ENCODE peak calls at places on chromosomes 7 and 10, in five cellular contexts. D, E, X, I and F are unnamed samples.

GRCh38 chr7:38323156-38323555 is 49.7 kb upstream of the TARP start:
- DNase-seq in E (no peak), I (no peak), D (no peak), X (no peak), F (no peak)

GRCh38 chr7:97693586-97693985 is 38.3 kb upstream of the TAC1 start:
- DNase-seq in X (no peak), I (no peak), D (no peak), E (no peak), F (no peak)

GRCh38 chr10:125159932-125160855 is at the start of gene CTBP2:
- DNase-seq in E (peak; percentile 76), X (no peak), D (peak; percentile 56), I (no peak), F (peak; percentile 89)

GRCh38 chr7:76122516-76123239 is 74.8 kb downstream of the MDH2 start:
- DNase-seq in D (no peak), E (no peak), I (no peak), X (no peak), F (no peak)

GRCh38 chr7:92057375-92057774 is 76.9 kb downstream of the CYP51A1 start:
- DNase-seq in X (no peak), I (no peak), D (no peak), E (no peak), F (no peak)

GRCh38 chr7:10718768-10719167 is 254.9 kb upstream of the PHF14 start:
- DNase-seq in E (no peak), I (no peak), X (no peak), D (no peak), F (no peak)

GRCh38 chr7:43799605-43800004 is 41.1 kb downstream of the BLVRA start:
- DNase-seq in D (no peak), X (no peak), I (no peak), E (peak; percentile 18), F (no peak)

GRCh38 chr10:15201589-15202300 is 33.3 kb upstream of the NMT2 start:
- DNase-seq in I (no peak), E (no peak), D (peak; percentile 33), X (peak; percentile 50), F (no peak)

GRCh38 chr7:5622746-5623145 is 158.7 kb downstream of the RNF216 start:
- DNase-seq in E (no peak), D (no peak), I (no peak), X (no peak), F (peak; percentile 22)

GRCh38 chr7:124747072-124747471 is 18.5 kb downstream of the GPR37 start:
- DNase-seq in I (no peak), D (no peak), E (no peak), X (no peak), F (no peak)

GRCh38 chr7:130491841-130492518 is at the start of gene MEST:
- DNase-seq in E (no peak), D (no peak), X (peak; percentile 47), I (no peak), F (peak; percentile 80)

GRCh38 chr10:59623823-59624535 is 85.7 kb downstream of the SLC16A9 start:
- DNase-seq in I (no peak), X (no peak), E (no peak), D (no peak), F (no peak)

GRCh38 chr7:94375713-94376112 is 19.0 kb upstream of the COL1A2 start:
- DNase-seq in X (peak; percentile 98), I (no peak), E (no peak), D (no peak), F (no peak)

GRCh38 chr10:122165914-122166313 is 105.2 kb upstream of the BTBD16 start:
- DNase-seq in X (no peak), I (no peak), D (no peak), E (no peak), F (no peak)

GRCh38 chr10:550665-551460 is 138.6 kb downstream of the DIP2C start:
- DNase-seq in X (no peak), I (no peak), E (no peak), D (no peak), F (no peak)

GRCh38 chr10:84665883-84666463 is 337.6 kb downstream of the CCSER2 start:
- DNase-seq in I (no peak), E (peak; percentile 71), D (peak; percentile 15), X (no peak), F (no peak)

GRCh38 chr10:12499066-12499465 is 149.7 kb downstream of the CAMK1D start:
- DNase-seq in E (no peak), X (peak; percentile 20), I (no peak), D (no peak), F (no peak)

GRCh38 chr7:124603066-124603465 is 162.5 kb downstream of the GPR37 start:
- DNase-seq in I (no peak), X (peak; percentile 47), E (no peak), D (no peak), F (no peak)

GRCh38 chr10:61830072-61830845 is 71.2 kb upstream of the ARID5B start:
- DNase-seq in D (no peak), X (no peak), E (peak; percentile 59), I (no peak), F (no peak)

GRCh38 chr10:103197177-103197576 is 4.1 kb upstream of the NT5C2 start:
- DNase-seq in D (peak; percentile 73), I (no peak), X (peak; percentile 75), E (peak; percentile 83), F (peak; percentile 30)

GRCh38 chr10:89522463-89522862 is 12.9 kb downstream of the SLC16A12 start:
- DNase-seq in E (no peak), I (no peak), X (peak; percentile 53), D (no peak), F (no peak)

GRCh38 chr7:101858437-101859385 is 41.3 kb downstream of the CUX1 start:
- DNase-seq in X (no peak), D (no peak), I (no peak), E (no peak), F (no peak)

GRCh38 chr7:101859411-101860106 is 42.1 kb downstream of the CUX1 start:
- DNase-seq in E (no peak), X (no peak), D (no peak), I (no peak), F (no peak)

GRCh38 chr7:101857358-101857794 is 40.0 kb downstream of the CUX1 start:
- DNase-seq in D (no peak), X (no peak), E (peak; percentile 39), I (peak; percentile 40), F (peak; percentile 65)

GRCh38 chr7:101854084-101854865 is 36.8 kb downstream of the CUX1 start:
- DNase-seq in E (no peak), I (no peak), D (no peak), X (no peak), F (no peak)

DNA sequence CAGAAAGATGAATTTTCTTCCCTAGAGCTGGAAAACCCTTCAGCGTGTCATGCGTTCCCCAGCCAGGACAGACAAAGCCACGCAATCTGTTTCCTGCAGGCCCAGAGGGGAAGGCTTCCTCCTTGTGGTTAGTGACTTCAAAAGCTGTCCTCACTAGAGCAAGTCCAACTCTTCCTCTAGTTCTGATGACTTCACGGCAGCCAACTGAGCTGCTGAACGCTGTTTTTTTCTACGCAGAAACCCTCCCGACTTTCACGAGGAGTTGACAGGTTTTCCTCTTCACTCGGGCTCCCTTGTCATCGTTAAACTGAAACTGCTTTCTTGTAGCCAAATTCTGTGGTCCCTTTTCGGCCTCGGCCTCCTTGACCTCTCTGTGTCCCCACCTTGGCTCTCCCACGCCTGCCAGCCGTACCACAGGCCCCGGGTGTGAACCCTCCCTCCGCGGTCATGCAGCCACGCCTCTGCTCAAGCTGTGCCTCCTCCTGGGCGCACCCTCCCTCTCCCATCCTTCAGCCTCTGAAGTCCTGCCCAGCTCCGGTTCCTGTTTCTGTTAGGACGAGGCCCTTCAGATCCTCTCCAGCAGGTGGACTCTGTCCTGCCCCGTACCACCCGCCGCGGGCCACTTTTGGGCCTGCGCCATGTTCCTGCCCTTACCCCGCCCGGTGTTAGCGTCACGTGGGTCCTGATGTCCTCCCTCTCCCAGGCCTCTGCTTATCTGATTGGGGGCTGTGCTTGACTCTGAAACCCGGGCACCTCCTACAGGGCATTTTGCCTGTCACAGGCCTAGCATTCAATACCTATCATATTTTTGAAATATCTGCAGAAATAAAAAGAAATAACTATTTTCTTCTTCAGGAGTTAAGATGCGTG is 39.3 kb downstream of the CUX1 start:
- DNase-seq in X (peak; percentile 88), E (peak; percentile 97), I (peak; percentile 95), D (peak; percentile 99), F (peak; percentile 98)
- TF ChIP-seq RCOR1 in X (no peak), E (peak; percentile 95), I (peak; percentile 87), D (no peak), F (peak; percentile 81)

DNA sequence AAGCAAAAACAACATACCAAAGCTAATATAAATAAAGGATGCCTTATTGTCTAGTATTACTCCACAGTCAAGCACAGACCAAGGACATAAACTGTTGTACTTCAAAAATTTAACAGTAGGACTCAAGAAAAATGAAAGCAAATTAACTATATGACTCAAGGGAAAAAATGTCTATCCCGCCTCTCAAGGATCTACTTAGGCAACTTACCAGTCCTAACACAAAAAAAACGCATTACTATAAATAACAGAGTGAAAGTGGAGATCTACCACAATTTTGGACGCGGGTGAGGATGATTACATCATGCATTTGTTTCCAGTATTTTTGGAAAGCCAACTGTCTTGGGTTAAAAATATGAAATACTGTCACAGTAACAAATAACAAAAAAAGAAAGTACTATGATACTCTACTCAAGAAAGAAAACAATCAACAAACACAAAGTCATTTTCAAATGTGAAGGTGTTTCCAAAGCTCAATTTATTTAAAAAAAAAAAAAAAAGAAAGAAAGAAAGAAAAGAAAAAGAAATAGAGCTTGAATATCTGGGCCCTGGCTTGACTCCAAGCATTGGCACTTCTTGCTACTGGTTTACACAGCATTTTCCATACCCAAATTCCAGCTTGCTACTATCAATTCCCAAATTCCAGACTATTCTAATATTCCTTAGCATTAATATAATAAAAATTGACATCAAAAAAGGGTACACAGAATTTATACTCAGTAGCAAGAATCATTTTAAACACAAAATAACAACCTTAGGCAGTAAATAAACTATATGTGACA is 99.4 kb downstream of the RSU1 start:
- DNase-seq in E (no peak), I (no peak), X (peak; percentile 76), D (no peak), F (no peak)
- TF ChIP-seq RCOR1 in E (no peak), I (no peak), X (no peak), D (no peak), F (no peak)

DNA sequence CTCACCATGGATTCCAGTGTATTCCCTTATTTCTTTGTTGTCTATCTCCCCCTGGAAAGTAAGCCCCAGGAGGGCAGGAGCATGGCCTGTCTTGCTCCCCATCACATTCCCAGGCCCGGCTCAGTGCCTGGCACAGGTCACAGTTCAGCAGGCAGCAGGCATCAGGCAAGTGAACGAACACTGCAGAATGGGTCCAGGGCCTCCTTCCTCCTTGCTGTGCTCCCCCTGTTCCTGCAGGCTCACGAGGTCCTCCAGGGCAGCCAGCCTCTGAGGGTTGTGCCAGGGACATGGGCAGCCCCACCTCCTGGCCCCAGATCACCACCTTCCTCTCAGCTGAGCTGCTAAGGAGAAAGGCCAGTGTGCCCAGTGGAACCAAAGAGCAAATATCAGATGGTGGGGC is 41.8 kb downstream of the PDLIM1 start:
- DNase-seq in E (no peak), D (no peak), I (no peak), X (no peak), F (no peak)
- TF ChIP-seq RCOR1 in E (no peak), D (no peak), I (no peak), X (no peak), F (no peak)

DNA sequence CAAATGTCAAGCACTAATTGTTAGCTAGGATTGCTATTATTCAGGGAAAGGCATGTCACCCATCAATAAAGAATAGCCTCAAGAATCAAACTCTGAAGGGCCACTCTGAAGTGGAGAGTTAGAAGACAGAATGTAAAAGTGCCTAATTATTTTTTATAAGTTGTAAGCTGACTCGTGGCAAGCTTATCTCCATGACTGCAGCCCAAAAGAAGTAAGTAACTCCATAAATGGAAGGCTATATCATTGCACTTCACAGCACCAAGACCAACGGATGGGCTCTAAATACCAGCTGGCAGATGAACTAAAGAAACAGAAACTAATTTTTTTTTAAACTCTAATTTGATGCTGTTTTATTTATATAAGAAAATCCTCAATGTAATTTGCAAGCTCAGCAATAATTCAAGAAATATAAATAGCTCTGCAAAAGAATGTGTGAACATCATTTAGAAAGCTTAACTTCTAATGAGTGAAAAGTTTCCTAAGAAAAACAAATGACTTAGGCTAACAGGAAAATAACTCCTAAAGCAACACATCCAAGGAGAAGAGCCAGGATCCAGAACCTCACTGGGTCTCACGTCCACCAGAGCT is 165.5 kb downstream of the SNX13 start:
- DNase-seq in I (no peak), D (no peak), E (no peak), X (peak; percentile 14), F (no peak)
- TF ChIP-seq RCOR1 in I (no peak), D (no peak), E (no peak), X (no peak), F (no peak)